ENCODE peak calls at places on chromosomes 12 and 14, in seven cellular contexts. R is foreskin fibroblast; F is uterus; H is lung; P is ovary; U is GM12865; Y is CD8-positive, alpha-beta T cell. Z is an unnamed sample.

GRCh38 chr14:50425816-50426215 is 29.1 kb upstream of the CDKL1 start:
- DNase-seq in F (no peak), H (no peak), R (peak), U (no peak), Y (no peak), P (no peak), Z (no peak)

GRCh38 chr14:29724991-29725390 is 202.7 kb downstream of the PRKD1 start:
- DNase-seq in H (peak), Y (no peak), R (peak), F (no peak), U (no peak), P (peak), Z (no peak)

GRCh38 chr14:44732144-44732543 is 225.1 kb upstream of the FSCB start:
- DNase-seq in H (no peak), R (no peak), Y (no peak), U (no peak), P (no peak), F (no peak), Z (no peak)

GRCh38 chr12:120470150-120470817 is 736 bp upstream of the SRSF9 start:
- DNase-seq in H (no peak), R (peak), U (peak), F (no peak), P (no peak), Y (no peak), Z (no peak)

GRCh38 chr14:75542585-75543091 is 20.4 kb downstream of the BATF start:
- DNase-seq in P (no peak), Y (peak), F (no peak), R (peak), U (peak), H (peak), Z (peak)

GRCh38 chr12:62335057-62335456 is 74.9 kb downstream of the USP15 start:
- DNase-seq in U (no peak), R (no peak), P (no peak), H (no peak), Y (no peak), F (no peak), Z (no peak)

GRCh38 chr12:27535318-27535717 is 11.3 kb downstream of the PPFIBP1 start:
- DNase-seq in H (no peak), R (no peak), F (no peak), P (no peak), Y (no peak), U (peak), Z (no peak)

GRCh38 chr14:34604990-34605389 is 25.0 kb downstream of the SNX6 start:
- DNase-seq in H (no peak), F (no peak), P (no peak), Y (no peak), U (no peak), R (peak), Z (no peak)

GRCh38 chr12:76020281-76020680 is 11.3 kb downstream of the PHLDA1 start:
- DNase-seq in F (no peak), P (peak), R (peak), U (peak), Y (peak), H (no peak), Z (peak)

GRCh38 chr14:65167072-65167645 is 64.8 kb upstream of the MAX start:
- DNase-seq in Y (no peak), P (no peak), U (peak), H (no peak), R (no peak), F (no peak), Z (no peak)

GRCh38 chr14:37864128-37864527 is 268.7 kb downstream of the TTC6 start:
- DNase-seq in U (no peak), H (no peak), F (no peak), P (no peak), R (no peak), Y (no peak), Z (no peak)

GRCh38 chr14:100165376-100165775 is 5.9 kb upstream of the DEGS2 start:
- DNase-seq in Y (no peak), P (no peak), F (no peak), U (no peak), H (no peak), R (peak), Z (no peak)

GRCh38 chr12:119456824-119457223 is 122.3 kb downstream of the CCDC60 start:
- DNase-seq in H (no peak), U (no peak), R (no peak), P (no peak), Y (no peak), F (no peak), Z (no peak)

GRCh38 chr14:104715416-104715815 is 8.6 kb upstream of the ADSS1 start:
- DNase-seq in Y (no peak), P (no peak), R (no peak), F (no peak), U (no peak), H (no peak), Z (no peak)

GRCh38 chr12:132322206-132323132 is 6.9 kb downstream of the GALNT9 start:
- DNase-seq in H (no peak), R (no peak), Y (no peak), U (no peak), P (no peak), F (no peak), Z (no peak)

GRCh38 chr12:31876568-31877424 is 82.4 kb upstream of the RESF1 start:
- DNase-seq in R (no peak), H (no peak), P (no peak), U (no peak), F (no peak), Y (no peak), Z (no peak)

GRCh38 chr12:81329088-81329487 is 251.2 kb downstream of the ACSS3 start:
- DNase-seq in R (peak), P (no peak), U (peak), Y (no peak), H (no peak), F (no peak), Z (no peak)

GRCh38 chr14:75259510-75259855 is 19.1 kb upstream of the FOS start:
- DNase-seq in H (no peak), U (no peak), R (peak), Y (no peak), F (no peak), P (no peak), Z (no peak)

GRCh38 chr14:32559595-32559994 is 230.5 kb downstream of the AKAP6 start:
- DNase-seq in Y (no peak), P (no peak), F (no peak), H (no peak), R (peak), U (no peak), Z (no peak)

GRCh38 chr14:100143523-100143922 is 15.9 kb downstream of the DEGS2 start:
- DNase-seq in Y (no peak), U (no peak), H (no peak), R (no peak), F (no peak), P (no peak), Z (no peak)

GRCh38 chr12:45687081-45688015 is 42.2 kb upstream of the ARID2 start:
- DNase-seq in Y (no peak), H (no peak), F (no peak), R (no peak), P (no peak), U (no peak), Z (no peak)

GRCh38 chr14:102930753-102931579 is 8.5 kb downstream of the AMN start:
- DNase-seq in U (no peak), R (peak), H (no peak), F (no peak), Y (no peak), P (no peak), Z (no peak)

GRCh38 chr12:82880442-82880901 is 193.8 kb downstream of the TMTC2 start:
- DNase-seq in H (no peak), F (no peak), P (no peak), U (no peak), Y (no peak), R (peak), Z (peak)

GRCh38 chr14:89844508-89844907 is 110.0 kb downstream of the EFCAB11 start:
- DNase-seq in U (no peak), R (no peak), P (no peak), H (no peak), Y (no peak), F (no peak), Z (no peak)

GRCh38 chr12:124917841-124918621 is 3.6 kb upstream of the UBC start:
- DNase-seq in H (no peak), U (no peak), R (no peak), P (no peak), F (no peak), Y (no peak), Z (no peak)

GRCh38 chr14:47744155-47744554 is 68.8 kb upstream of the MDGA2 start:
- DNase-seq in R (no peak), F (no peak), Y (no peak), H (no peak), U (no peak), P (no peak), Z (no peak)

GRCh38 chr12:100793182-100793581 is 1.4 kb upstream of the ANO4 start:
- DNase-seq in P (no peak), R (peak), H (no peak), Y (no peak), F (no peak), U (no peak), Z (peak)

GRCh38 chr14:79502101-79502750 is 709.1 kb downstream of the DIO2 start:
- DNase-seq in F (no peak), Y (no peak), R (no peak), U (no peak), H (no peak), P (no peak), Z (no peak)

GRCh38 chr12:52945389-52946232 is 3.3 kb upstream of the KRT18 start:
- DNase-seq in F (no peak), P (no peak), U (no peak), Y (no peak), R (peak), H (peak), Z (no peak)
- H3K4me3 ChIP-seq in F (no peak), P (no peak), U (no peak), Y (no peak), R (no peak), H (no peak), Z (no peak)

GRCh38 chr12:130336723-130337475 is 788 bp upstream of the PIWIL1 start:
- DNase-seq in R (no peak), Y (no peak), U (no peak), P (no peak), F (no peak), H (no peak), Z (no peak)

GRCh38 chr12:130335517-130336392 is 1.9 kb upstream of the PIWIL1 start:
- DNase-seq in F (no peak), H (no peak), R (peak), P (peak), U (peak), Y (no peak), Z (peak)

GRCh38 chr12:130337476-130338303 is at the start of gene PIWIL1:
- DNase-seq in H (no peak), U (no peak), F (no peak), P (no peak), Y (no peak), R (no peak), Z (no peak)

GRCh38 chr12:130339946-130340345 is 2.3 kb downstream of the PIWIL1 start:
- DNase-seq in H (no peak), U (no peak), P (no peak), Y (no peak), F (no peak), R (no peak), Z (no peak)

DNA sequence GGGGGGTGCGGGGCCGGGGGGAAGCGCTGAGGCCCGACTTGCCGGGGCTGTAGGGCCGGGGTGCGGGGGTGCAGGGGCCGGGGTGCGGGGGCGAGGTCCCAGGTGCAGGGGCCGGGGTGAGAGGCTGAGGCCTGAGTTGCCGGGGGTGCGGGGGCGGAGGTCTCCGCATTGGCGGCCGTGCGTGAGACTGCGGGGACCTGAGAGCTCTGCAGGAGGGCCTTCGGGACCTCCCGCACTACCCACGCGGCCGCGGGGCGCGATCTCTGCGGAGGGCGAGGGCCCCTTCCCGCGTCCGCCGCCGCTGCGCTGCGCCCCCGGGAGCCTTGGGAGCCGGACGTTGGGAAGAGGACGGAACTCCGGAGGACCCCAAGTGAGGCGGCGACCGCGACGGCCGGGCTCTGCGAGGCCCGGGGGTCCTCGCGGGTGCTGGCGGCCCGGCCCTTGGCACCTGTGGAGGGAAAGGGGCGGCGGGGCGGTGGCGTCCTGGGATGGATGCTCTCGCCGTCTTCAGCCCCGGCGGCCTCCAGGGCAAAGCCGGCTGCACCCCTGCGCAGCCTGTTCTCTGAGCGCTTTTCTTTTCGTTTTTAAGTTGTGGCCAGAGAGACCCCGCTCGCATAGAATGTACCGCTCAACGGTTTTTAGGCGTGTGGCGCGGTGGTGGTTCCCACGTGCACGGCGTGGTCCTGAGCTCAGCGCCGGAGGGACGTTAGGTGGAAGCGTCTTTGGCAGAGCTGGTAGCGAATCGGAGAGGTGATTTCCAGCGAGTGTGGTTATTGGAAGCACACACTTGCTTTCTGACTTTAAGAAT is 1.3 kb downstream of the PIWIL1 start:
- DNase-seq in H (no peak), P (no peak), Y (no peak), F (no peak), U (no peak), R (no peak), Z (no peak)
- H3K4me3 ChIP-seq in H (no peak), P (no peak), Y (no peak), F (no peak), U (no peak), R (no peak), Z (no peak)

DNA sequence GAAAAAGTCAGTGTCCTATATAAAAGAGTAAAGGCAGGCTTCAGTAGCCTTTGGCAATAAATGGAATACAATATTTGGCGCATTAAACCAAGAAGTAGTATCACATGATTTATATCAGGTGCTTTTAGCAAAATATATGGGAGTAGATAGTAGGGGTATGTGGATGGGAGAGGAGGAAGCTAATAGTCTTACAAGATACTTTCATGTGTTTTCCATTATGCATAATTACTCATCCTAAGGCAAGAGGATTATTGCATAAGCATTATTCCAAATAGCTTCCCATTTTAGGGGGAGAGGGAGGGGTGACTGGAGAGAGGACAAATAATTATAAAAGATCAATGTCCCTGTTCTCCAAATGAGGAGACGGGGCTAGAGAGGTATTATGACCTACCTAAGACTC is 104.3 kb downstream of the DUSP6 start:
- DNase-seq in Y (no peak), R (peak), P (no peak), H (no peak), U (no peak), F (no peak), Z (no peak)
- H3K4me3 ChIP-seq in Y (no peak), R (no peak), P (no peak), H (no peak), U (no peak), F (no peak), Z (no peak)

GRCh38 chr12:108119126-108119973 is 9.7 kb upstream of the WSCD2 start:
- DNase-seq in Y (no peak), U (peak), P (no peak), F (no peak), R (no peak), H (no peak), Z (no peak)
- H3K4me3 ChIP-seq in Y (no peak), U (no peak), P (no peak), F (no peak), R (no peak), H (no peak), Z (no peak)

GRCh38 chr14:53016491-53016890 is 65.6 kb upstream of the FERMT2 start:
- DNase-seq in P (no peak), Y (no peak), U (no peak), H (no peak), F (no peak), R (peak), Z (no peak)

GRCh38 chr14:53010193-53010592 is 59.3 kb upstream of the FERMT2 start:
- DNase-seq in R (no peak), U (no peak), Y (no peak), F (no peak), P (no peak), H (no peak), Z (no peak)

GRCh38 chr14:53006931-53007330 is 56.1 kb upstream of the FERMT2 start:
- DNase-seq in U (no peak), F (no peak), Y (no peak), P (no peak), H (no peak), R (no peak), Z (no peak)

GRCh38 chr14:53016919-53017318 is 66.1 kb upstream of the FERMT2 start:
- DNase-seq in R (no peak), Y (no peak), U (no peak), F (no peak), H (no peak), P (no peak), Z (no peak)

DNA sequence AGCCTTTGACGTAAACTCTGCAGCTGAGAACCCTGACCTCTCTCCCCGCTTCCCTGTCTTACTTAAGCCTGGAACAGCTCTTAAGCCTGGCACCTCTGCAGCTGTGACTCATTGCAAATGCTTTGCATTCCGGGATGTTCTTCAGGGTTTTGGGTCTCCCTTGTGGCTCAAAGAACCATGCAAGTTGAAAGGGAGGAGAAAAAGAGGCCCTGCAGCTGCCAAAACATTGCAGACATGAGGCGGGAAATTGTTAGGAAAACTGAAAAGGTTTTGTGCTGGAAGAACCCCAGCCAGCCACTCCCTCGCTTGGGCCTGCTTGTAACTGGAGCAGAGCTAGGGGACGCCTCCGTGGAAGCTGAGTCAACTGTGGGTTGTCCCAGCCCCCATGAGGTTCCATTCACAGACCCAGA is 60.2 kb upstream of the FERMT2 start:
- DNase-seq in U (no peak), Y (no peak), H (peak), R (peak), P (peak), F (peak), Z (peak)
- H3K4me3 ChIP-seq in U (no peak), Y (no peak), H (no peak), R (no peak), P (no peak), F (no peak), Z (no peak)

DNA sequence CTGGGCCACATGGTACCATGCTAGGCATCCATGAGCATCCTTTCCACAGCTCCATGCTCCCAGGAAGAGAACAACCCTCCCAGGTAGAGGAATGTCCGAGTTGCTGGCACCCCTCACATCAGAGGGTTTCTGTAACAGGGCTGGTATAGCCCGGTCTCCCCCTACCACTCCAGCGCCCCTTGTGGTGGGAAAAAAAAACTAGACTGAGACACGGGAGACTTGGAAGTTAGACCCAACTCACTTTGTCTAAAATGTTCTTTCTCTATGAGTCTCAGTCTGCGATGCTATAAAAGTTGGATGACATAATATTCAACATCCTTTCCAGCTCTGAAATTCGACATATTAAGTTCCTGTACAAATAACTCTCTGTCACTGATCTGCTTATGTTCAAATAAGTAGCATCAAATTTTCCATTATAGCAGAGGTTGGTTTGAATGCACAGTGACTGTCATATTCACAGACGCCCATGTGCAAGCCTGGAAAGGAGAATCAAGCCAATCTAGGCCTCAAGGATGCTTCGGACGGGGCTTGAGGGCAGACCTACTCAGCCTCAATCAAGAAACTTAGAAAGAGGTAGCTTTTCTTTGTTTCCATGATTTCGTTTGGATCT is 25.7 kb upstream of the TC2N start:
- DNase-seq in F (no peak), P (no peak), H (no peak), R (no peak), U (peak), Y (no peak), Z (no peak)
- H3K4me3 ChIP-seq in F (no peak), P (no peak), H (no peak), R (no peak), U (no peak), Y (no peak), Z (no peak)

DNA sequence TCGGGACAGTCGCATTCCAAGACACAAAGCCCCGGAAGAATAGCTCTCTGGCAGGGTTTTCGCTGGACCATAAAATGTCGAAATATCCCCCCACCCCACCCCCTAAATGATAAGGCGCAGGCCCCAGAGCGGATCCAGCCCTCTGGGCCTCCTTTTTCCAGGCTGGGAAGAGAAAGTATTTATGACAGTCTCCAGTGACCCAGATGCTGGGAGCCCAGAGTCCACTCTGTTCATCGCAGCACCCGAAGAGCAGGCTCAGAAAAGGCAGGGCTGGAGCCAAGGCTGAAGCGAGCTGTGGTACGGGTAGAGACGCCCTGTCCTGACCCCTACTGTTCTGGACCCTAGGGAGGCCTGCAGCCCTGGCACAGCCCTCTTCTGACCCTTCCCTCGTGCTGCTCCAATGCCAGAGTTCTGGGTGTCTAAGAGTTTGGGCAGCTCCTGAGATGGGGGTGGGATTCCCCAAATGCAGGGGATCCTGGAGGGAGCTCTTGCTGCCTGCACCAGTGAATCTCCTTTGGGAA is 2.0 kb upstream of the HOXC8 start:
- DNase-seq in U (no peak), Y (no peak), F (no peak), P (no peak), R (no peak), H (no peak), Z (no peak)
- H3K4me3 ChIP-seq in U (no peak), Y (peak), F (no peak), P (peak), R (no peak), H (no peak), Z (peak)